ENCODE peak calls at places on chromosomes 16 and 17, in nine cellular contexts. T is left ventricle myocardium inferior, Q is GM12865, I is mucosa of descending colon, U is Calu3, P is dorsolateral prefrontal cortex, H is fibroblast of pulmonary artery, S is uterus, L is vagina. R is an unnamed sample.

GRCh38 chr16:3952342-3953131 is 72.0 kb upstream of the CREBBP start:
- DNase-seq in T (peak), Q (no peak), I (peak), U (no peak), P (no peak), H (peak), S (peak), L (no peak), R (no peak)

GRCh38 chr17:78421534-78422266 is 43.3 kb downstream of the PGS1 start:
- DNase-seq in T (peak), Q (peak), I (peak), U (peak), P (peak), H (peak), S (peak), L (no peak), R (peak)

GRCh38 chr16:52405441-52405840 is 141.5 kb downstream of the TOX3 start:
- DNase-seq in T (no peak), Q (no peak), I (no peak), U (no peak), P (no peak), H (no peak), S (no peak), L (no peak), R (no peak)

GRCh38 chr16:68416057-68417046 is 32.0 kb downstream of the SMPD3 start:
- DNase-seq in T (no peak), Q (no peak), I (peak), U (peak), P (no peak), H (no peak), S (no peak), L (no peak), R (no peak)

GRCh38 chr17:45020354-45021138 is 30.9 kb downstream of the DCAKD start:
- DNase-seq in T (no peak), Q (no peak), I (peak), U (peak), P (no peak), H (peak), S (peak), L (no peak), R (no peak)

GRCh38 chr16:69523571-69523970 is 42.2 kb upstream of the NFAT5 start:
- DNase-seq in T (no peak), Q (no peak), I (peak), U (no peak), P (no peak), H (no peak), S (no peak), L (no peak), R (no peak)

GRCh38 chr17:77645441-77646430 is 312.8 kb upstream of the TNRC6C start:
- DNase-seq in T (no peak), Q (no peak), I (no peak), U (no peak), P (no peak), H (peak), S (no peak), L (no peak), R (no peak)

GRCh38 chr17:35666967-35667552 is 64.4 kb upstream of the RASL10B start:
- DNase-seq in T (no peak), Q (no peak), I (no peak), U (no peak), P (no peak), H (peak), S (no peak), L (no peak), R (no peak)

GRCh38 chr17:58289869-58290268 is 9.1 kb upstream of the MPO start:
- DNase-seq in T (no peak), Q (no peak), I (no peak), U (no peak), P (no peak), H (no peak), S (no peak), L (no peak), R (no peak)

GRCh38 chr16:85380905-85381737 is 232.0 kb upstream of the GSE1 start:
- DNase-seq in T (no peak), Q (no peak), I (no peak), U (no peak), P (no peak), H (no peak), S (no peak), L (no peak), R (no peak)

GRCh38 chr16:11066231-11066870 is 122.0 kb downstream of the CLEC16A start:
- DNase-seq in T (no peak), Q (no peak), I (no peak), U (no peak), P (no peak), H (no peak), S (no peak), L (no peak), R (no peak)

GRCh38 chr16:67848118-67848517 is 625 bp upstream of the CENPT start:
- DNase-seq in T (no peak), Q (no peak), I (no peak), U (no peak), P (no peak), H (no peak), S (no peak), L (peak), R (no peak)

GRCh38 chr17:11240841-11241610 is at the start of gene SHISA6:
- DNase-seq in T (no peak), Q (no peak), I (no peak), U (no peak), P (no peak), H (no peak), S (no peak), L (no peak), R (no peak)

GRCh38 chr16:73279451-73279850 is 231.5 kb upstream of the ZFHX3 start:
- DNase-seq in T (no peak), Q (no peak), I (no peak), U (no peak), P (no peak), H (no peak), S (no peak), L (no peak), R (no peak)

GRCh38 chr16:74291577-74292208 is 4.9 kb upstream of the PSMD7 start:
- DNase-seq in T (no peak), Q (no peak), I (no peak), U (peak), P (no peak), H (peak), S (no peak), L (no peak), R (no peak)

GRCh38 chr17:28447396-28447760 is 26.1 kb upstream of the SLC13A2 start:
- DNase-seq in T (no peak), Q (no peak), I (no peak), U (no peak), P (no peak), H (no peak), S (no peak), L (no peak), R (no peak)

GRCh38 chr17:69760562-69760961 is 314.5 kb upstream of the KCNJ16 start:
- DNase-seq in T (no peak), Q (no peak), I (no peak), U (no peak), P (no peak), H (no peak), S (no peak), L (no peak), R (no peak)

GRCh38 chr16:7843196-7843595 is 510.6 kb downstream of the RBFOX1 start:
- DNase-seq in T (no peak), Q (no peak), I (no peak), U (no peak), P (no peak), H (no peak), S (no peak), L (no peak), R (no peak)

GRCh38 chr16:68488559-68488958 is 40.3 kb upstream of the SMPD3 start:
- DNase-seq in T (no peak), Q (no peak), I (no peak), U (no peak), P (no peak), H (no peak), S (no peak), L (no peak), R (no peak)

GRCh38 chr17:61837175-61838051 is 25.9 kb downstream of the BRIP1 start:
- DNase-seq in T (peak), Q (peak), I (peak), U (peak), P (peak), H (peak), S (peak), L (no peak), R (peak)

GRCh38 chr17:77840576-77841160 is 117.8 kb upstream of the TNRC6C start:
- DNase-seq in T (peak), Q (no peak), I (no peak), U (no peak), P (no peak), H (no peak), S (no peak), L (no peak), R (peak)

DNA sequence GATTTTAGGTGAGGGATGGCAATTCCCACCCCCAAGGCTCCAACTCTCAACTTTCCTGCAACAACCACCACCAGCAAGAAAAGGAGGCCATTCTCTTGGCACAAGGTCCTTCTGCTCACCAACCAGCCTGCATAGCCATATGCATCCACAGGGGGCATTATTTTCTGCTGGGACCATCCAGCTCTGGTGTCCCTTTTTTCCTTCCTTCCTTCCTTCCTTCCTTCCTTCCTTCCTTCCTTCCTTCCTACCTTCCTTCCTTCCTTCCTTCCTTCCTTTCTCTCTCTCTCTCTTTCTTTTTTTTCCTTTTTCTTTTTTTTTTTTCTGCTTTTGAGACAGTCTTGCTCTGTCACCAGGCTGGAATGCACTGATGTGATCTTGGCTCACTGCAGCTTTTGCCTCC is 21.1 kb upstream of the COX10 start:
- DNase-seq in T (no peak), Q (no peak), I (no peak), U (peak), P (no peak), H (no peak), S (no peak), L (no peak), R (no peak)
- TF ChIP-seq CTCF in T (peak), Q (peak), I (no peak), U (peak), P (no peak), H (peak), S (no peak), L (no peak), R (no peak)

GRCh38 chr16:65185379-65185778 is 63.5 kb upstream of the CDH11 start:
- DNase-seq in T (no peak), Q (no peak), I (no peak), U (no peak), P (no peak), H (no peak), S (no peak), L (no peak), R (no peak)

GRCh38 chr16:65176603-65177002 is 54.7 kb upstream of the CDH11 start:
- DNase-seq in T (peak), Q (no peak), I (peak), U (no peak), P (no peak), H (peak), S (peak), L (no peak), R (no peak)

GRCh38 chr16:65178151-65178550 is 56.3 kb upstream of the CDH11 start:
- DNase-seq in T (no peak), Q (no peak), I (no peak), U (no peak), P (no peak), H (peak), S (no peak), L (no peak), R (no peak)

GRCh38 chr16:65180986-65181710 is 59.3 kb upstream of the CDH11 start:
- DNase-seq in T (no peak), Q (no peak), I (no peak), U (no peak), P (no peak), H (no peak), S (no peak), L (no peak), R (no peak)
- TF ChIP-seq CTCF in T (no peak), Q (no peak), I (no peak), U (no peak), P (no peak), H (no peak), S (no peak), L (no peak), R (no peak)

GRCh38 chr17:74821655-74822328 is 37.9 kb downstream of the GRIN2C start:
- DNase-seq in T (no peak), Q (no peak), I (no peak), U (no peak), P (no peak), H (no peak), S (no peak), L (no peak), R (no peak)

GRCh38 chr17:74822329-74823175 is 37.1 kb downstream of the GRIN2C start:
- DNase-seq in T (peak), Q (no peak), I (no peak), U (no peak), P (peak), H (no peak), S (no peak), L (no peak), R (no peak)

GRCh38 chr17:74818306-74818705 is 41.4 kb downstream of the GRIN2C start:
- DNase-seq in T (no peak), Q (no peak), I (no peak), U (no peak), P (no peak), H (no peak), S (no peak), L (no peak), R (no peak)

GRCh38 chr17:74816883-74817620 is 40.9 kb upstream of the NAT9 start:
- DNase-seq in T (no peak), Q (no peak), I (no peak), U (no peak), P (no peak), H (no peak), S (no peak), L (no peak), R (no peak)

DNA sequence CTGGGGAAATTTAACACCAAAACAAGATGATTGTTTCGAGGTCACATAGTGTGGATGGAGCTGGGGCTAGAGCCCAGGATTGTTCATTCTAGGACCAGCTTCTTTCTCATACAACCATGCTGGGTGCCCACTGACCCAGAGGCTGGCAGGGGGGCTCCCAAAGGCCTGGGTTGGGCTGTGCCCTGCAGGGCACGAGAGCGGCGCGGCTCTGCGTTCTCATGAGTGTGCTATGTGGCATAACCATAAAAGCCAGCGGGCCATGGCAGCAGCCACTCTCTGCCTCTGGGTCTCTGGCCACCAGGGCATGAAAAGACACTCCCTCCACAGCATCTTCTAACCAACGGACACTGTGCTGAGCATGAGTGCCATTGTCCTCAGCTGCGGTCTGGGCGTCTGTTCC is 39.6 kb downstream of the GRIN2C start:
- DNase-seq in T (no peak), Q (no peak), I (no peak), U (no peak), P (no peak), H (no peak), S (no peak), L (no peak), R (no peak)
- TF ChIP-seq CTCF in T (no peak), Q (no peak), I (no peak), U (no peak), P (no peak), H (no peak), S (no peak), L (no peak), R (no peak)

GRCh38 chr16:89973235-89973634 is 24.7 kb downstream of the DEF8 start:
- DNase-seq in T (no peak), Q (no peak), I (no peak), U (no peak), P (no peak), H (no peak), S (no peak), L (no peak), R (no peak)

GRCh38 chr16:89971495-89972243 is 23.1 kb downstream of the DEF8 start:
- DNase-seq in T (no peak), Q (peak), I (no peak), U (peak), P (no peak), H (peak), S (no peak), L (no peak), R (no peak)

GRCh38 chr16:89974860-89975259 is 26.3 kb downstream of the DEF8 start:
- DNase-seq in T (no peak), Q (no peak), I (peak), U (no peak), P (no peak), H (no peak), S (no peak), L (no peak), R (no peak)

GRCh38 chr16:89973654-89974335 is 25.2 kb downstream of the DEF8 start:
- DNase-seq in T (no peak), Q (peak), I (peak), U (no peak), P (no peak), H (no peak), S (no peak), L (no peak), R (no peak)

GRCh38 chr16:89972244-89973234 is 24.0 kb downstream of the DEF8 start:
- DNase-seq in T (peak), Q (peak), I (peak), U (peak), P (peak), H (peak), S (peak), L (no peak), R (peak)
- TF ChIP-seq CTCF in T (no peak), Q (no peak), I (no peak), U (no peak), P (peak), H (no peak), S (peak), L (no peak), R (no peak)

GRCh38 chr16:1808691-1809090 is 15.2 kb upstream of the IGFALS start:
- DNase-seq in T (no peak), Q (no peak), I (no peak), U (no peak), P (no peak), H (no peak), S (no peak), L (no peak), R (no peak)

GRCh38 chr16:1810536-1810935 is 16.1 kb downstream of the HAGH start:
- DNase-seq in T (no peak), Q (no peak), I (no peak), U (no peak), P (no peak), H (no peak), S (no peak), L (no peak), R (no peak)

GRCh38 chr16:1807626-1808025 is 14.1 kb upstream of the IGFALS start:
- DNase-seq in T (no peak), Q (no peak), I (no peak), U (no peak), P (no peak), H (no peak), S (no peak), L (no peak), R (no peak)

GRCh38 chr16:1810106-1810505 is 16.5 kb downstream of the HAGH start:
- DNase-seq in T (no peak), Q (no peak), I (no peak), U (no peak), P (no peak), H (no peak), S (no peak), L (no peak), R (no peak)

DNA sequence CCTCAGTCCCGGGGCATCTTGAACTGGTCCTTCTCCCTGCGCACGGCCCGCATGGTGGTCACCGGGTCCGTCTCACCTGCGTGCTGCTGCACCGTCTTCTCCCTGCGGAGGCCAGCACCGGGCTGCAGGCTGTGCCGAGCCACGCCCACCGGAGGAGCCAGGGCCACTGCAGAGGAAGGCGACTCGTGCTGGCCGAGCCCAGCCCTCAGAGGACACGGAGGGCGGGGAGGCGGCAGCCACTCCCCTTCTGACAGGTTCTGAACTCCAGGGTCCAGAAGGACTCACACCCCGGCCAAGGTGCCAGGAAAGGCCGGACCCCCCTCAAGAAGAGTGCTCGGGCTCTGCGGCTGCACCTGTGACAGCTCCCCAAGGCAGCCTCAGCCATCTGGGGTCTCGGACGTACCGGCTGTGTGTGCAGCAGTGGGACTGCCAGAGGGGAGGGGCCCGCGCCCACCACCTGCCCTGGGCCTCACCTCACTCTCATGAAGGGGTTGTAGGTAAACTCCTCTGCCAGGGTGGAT is 15.8 kb upstream of the IGFALS start:
- DNase-seq in T (no peak), Q (no peak), I (peak), U (no peak), P (no peak), H (no peak), S (no peak), L (no peak), R (no peak)
- TF ChIP-seq CTCF in T (no peak), Q (no peak), I (no peak), U (no peak), P (no peak), H (no peak), S (no peak), L (no peak), R (no peak)

R was measured in activated B cell treated with CpG ODN at 0.5 μM for 24 hours.